ENCODE peak calls at places on chromosome 1, in ten cellular contexts. C is AG10803, B is mammary epithelial cell, Q is uterus, D is A549, O is GM06990, W is H9, P is BJ, J is sigmoid colon, N is dorsolateral prefrontal cortex. T is an unnamed sample.

GRCh38 chr1:70778056-70778762 is 269.4 kb downstream of the PTGER3 start:
- DNase-seq in C (peak; percentile 21), B (no peak), Q (no peak), D (no peak), O (no peak), W (no peak), P (no peak), J (no peak), N (no peak), T (no peak)

GRCh38 chr1:6110326-6110725 is 64.6 kb downstream of the KCNAB2 start:
- DNase-seq in C (no peak), B (no peak), Q (no peak), D (no peak), O (no peak), W (no peak), P (no peak), J (no peak), N (no peak), T (no peak)

GRCh38 chr1:24362982-24363614 is 43.9 kb downstream of the GRHL3 start:
- DNase-seq in C (peak; percentile 85), B (peak; percentile 96), Q (peak; percentile 63), D (peak; percentile 55), O (no peak), W (no peak), P (peak; percentile 55), J (peak; percentile 73), N (peak; percentile 36), T (no peak)

GRCh38 chr1:210695041-210695440 is 366.3 kb downstream of the HHAT start:
- DNase-seq in C (no peak), B (no peak), Q (no peak), D (no peak), O (no peak), W (no peak), P (no peak), J (no peak), N (no peak), T (no peak)

GRCh38 chr1:169201084-169201619 is 94.7 kb downstream of the ATP1B1 start:
- DNase-seq in C (peak; percentile 69), B (peak; percentile 58), Q (no peak), D (no peak), O (no peak), W (no peak), P (peak; percentile 21), J (no peak), N (no peak), T (no peak)

GRCh38 chr1:110383311-110383990 is 7.4 kb downstream of the SLC16A4 start:
- DNase-seq in C (peak; percentile 37), B (peak; percentile 31), Q (no peak), D (peak; percentile 9), O (no peak), W (no peak), P (no peak), J (no peak), N (no peak), T (no peak)

GRCh38 chr1:247281001-247281574 is 25.2 kb downstream of the VN1R5 start:
- DNase-seq in C (no peak), B (no peak), Q (no peak), D (no peak), O (no peak), W (no peak), P (no peak), J (no peak), N (no peak), T (no peak)

GRCh38 chr1:91148641-91149069 is 126.8 kb upstream of the ZNF644 start:
- DNase-seq in C (no peak), B (no peak), Q (no peak), D (peak; percentile 1), O (no peak), W (no peak), P (no peak), J (no peak), N (no peak), T (no peak)

GRCh38 chr1:200437556-200438203 is 27.8 kb upstream of the ZNF281 start:
- DNase-seq in C (no peak), B (no peak), Q (no peak), D (no peak), O (no peak), W (no peak), P (no peak), J (no peak), N (no peak), T (peak; percentile 32)

GRCh38 chr1:192579319-192579738 is 3.8 kb downstream of the RGS1 start:
- DNase-seq in C (no peak), B (peak; percentile 9), Q (no peak), D (no peak), O (no peak), W (no peak), P (no peak), J (no peak), N (no peak), T (no peak)

GRCh38 chr1:201535046-201535777 is 3.7 kb upstream of the NAV1 start:
- DNase-seq in C (peak; percentile 61), B (peak; percentile 57), Q (no peak), D (peak; percentile 41), O (no peak), W (no peak), P (no peak), J (no peak), N (no peak), T (no peak)

GRCh38 chr1:61141288-61142044 is 59.1 kb downstream of the NFIA start:
- DNase-seq in C (peak; percentile 70), B (peak; percentile 94), Q (no peak), D (peak; percentile 72), O (no peak), W (no peak), P (no peak), J (no peak), N (no peak), T (no peak)

GRCh38 chr1:229759037-229759435 is 133.0 kb downstream of the URB2 start:
- DNase-seq in C (peak; percentile 82), B (peak; percentile 32), Q (no peak), D (no peak), O (no peak), W (no peak), P (peak; percentile 19), J (no peak), N (no peak), T (no peak)

GRCh38 chr1:224737353-224737727 is 121.2 kb downstream of the CNIH3 start:
- DNase-seq in C (no peak), B (no peak), Q (no peak), D (no peak), O (no peak), W (no peak), P (no peak), J (no peak), N (no peak), T (no peak)

GRCh38 chr1:224739303-224739996 is 123.3 kb downstream of the CNIH3 start:
- DNase-seq in C (no peak), B (no peak), Q (no peak), D (no peak), O (no peak), W (no peak), P (no peak), J (no peak), N (no peak), T (no peak)

GRCh38 chr1:224744521-224744920 is 128.4 kb downstream of the CNIH3 start:
- DNase-seq in C (no peak), B (no peak), Q (no peak), D (no peak), O (no peak), W (no peak), P (no peak), J (no peak), N (no peak), T (no peak)

GRCh38 chr1:224736619-224737352 is 120.7 kb downstream of the CNIH3 start:
- DNase-seq in C (peak; percentile 67), B (peak; percentile 20), Q (no peak), D (no peak), O (peak; percentile 64), W (no peak), P (no peak), J (peak; percentile 68), N (peak; percentile 24), T (peak; percentile 70)

DNA sequence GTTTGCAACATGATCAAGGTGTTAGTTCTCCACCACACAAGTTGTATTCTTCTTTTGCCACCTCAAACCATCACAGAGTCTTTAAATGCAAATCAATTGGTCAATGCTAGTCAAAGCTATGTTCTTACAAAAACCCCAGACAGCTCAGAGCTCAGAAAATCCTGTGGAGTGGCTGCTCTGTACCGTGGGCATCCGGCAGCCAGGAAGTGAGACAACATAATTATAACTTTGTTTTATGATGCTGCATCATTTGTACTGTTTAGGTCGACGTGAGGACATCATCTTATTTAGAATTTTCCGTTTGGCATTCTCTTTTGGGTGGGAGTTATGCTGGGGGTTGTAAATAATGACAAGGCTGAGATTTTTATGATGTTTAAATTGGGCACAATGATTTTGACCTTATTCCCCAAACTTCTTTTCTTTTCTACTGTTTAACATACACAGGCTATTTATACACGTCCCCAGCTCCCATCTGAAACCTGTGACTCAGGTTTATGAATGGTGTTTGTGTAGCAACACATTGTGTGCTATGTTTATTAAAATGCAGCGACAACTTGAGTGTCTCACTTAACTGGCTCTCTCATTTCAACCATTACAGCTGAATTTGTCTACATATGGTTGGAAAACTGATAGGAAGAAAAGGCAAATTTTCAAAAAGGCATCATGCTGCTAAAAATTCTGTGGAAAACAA is 124.0 kb downstream of the CNIH3 start:
- DNase-seq in C (no peak), B (no peak), Q (no peak), D (no peak), O (no peak), W (no peak), P (no peak), J (no peak), N (no peak), T (peak; percentile 67)
- TF ChIP-seq CTCF in C (no peak), B (no peak), Q (no peak), D (no peak), O (no peak), W (no peak), P (no peak), J (no peak), N (no peak), T (no peak)

GRCh38 chr1:227447531-227447990 is 115.8 kb upstream of the ZNF678 start:
- DNase-seq in C (peak; percentile 47), B (no peak), Q (no peak), D (no peak), O (no peak), W (peak; percentile 76), P (no peak), J (no peak), N (no peak), T (no peak)
- TF ChIP-seq CTCF in C (peak; percentile 56), B (no peak), Q (peak; percentile 35), D (peak; percentile 22), O (no peak), W (peak; percentile 63), P (peak; percentile 82), J (peak; percentile 28), N (peak; percentile 53), T (no peak)

DNA sequence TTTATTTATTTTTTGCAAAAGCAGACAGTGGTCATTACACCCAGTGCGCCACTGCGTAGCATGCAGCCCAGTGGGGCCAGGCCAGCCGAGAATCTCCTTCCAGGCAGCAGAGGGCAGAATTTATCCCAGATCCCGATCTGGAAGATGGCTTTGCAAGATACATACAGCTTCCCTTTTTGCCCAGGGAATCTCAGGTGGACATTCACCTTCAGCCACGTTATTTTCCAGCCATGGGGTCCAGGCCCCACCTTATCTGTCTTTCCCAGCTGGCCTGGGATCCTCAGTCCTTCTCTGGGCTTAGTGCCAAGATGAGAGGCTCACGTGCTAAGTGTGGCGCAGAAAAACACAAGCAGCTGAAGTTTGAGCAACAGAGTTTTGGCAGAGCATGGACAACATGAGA is 123.6 kb downstream of the AJAP1 start:
- DNase-seq in C (no peak), B (no peak), Q (no peak), D (peak; percentile 30), O (no peak), W (no peak), P (no peak), J (no peak), N (peak; percentile 60), T (no peak)
- TF ChIP-seq CTCF in C (peak; percentile 36), B (peak; percentile 39), Q (peak; percentile 14), D (no peak), O (no peak), W (peak; percentile 65), P (peak; percentile 11), J (no peak), N (peak; percentile 73), T (peak; percentile 16)

GRCh38 chr1:64396817-64397216 is 73.1 kb upstream of the CACHD1 start:
- DNase-seq in C (no peak), B (no peak), Q (no peak), D (peak; percentile 39), O (no peak), W (peak; percentile 72), P (no peak), J (no peak), N (no peak), T (no peak)
- TF ChIP-seq CTCF in C (no peak), B (no peak), Q (no peak), D (no peak), O (peak; percentile 2), W (peak; percentile 61), P (no peak), J (no peak), N (no peak), T (no peak)